ENCODE peak calls at places on chromosomes 16 and 17, in five cellular contexts. One of them, this sample, is unnamed.

GRCh38 chr16:10577305-10578202 is 2.8 kb downstream of the EMP2 start:
- DNase-seq in mesenchymal stem cell: no peak
- DNase-seq in H1: no peak
- DNase-seq in trophoblast cell: no peak
- DNase-seq in H9: peak; percentile 52
- DNase-seq in this sample: no peak

GRCh38 chr16:67277999-67278772 is 1.1 kb upstream of the PLEKHG4 start:
- DNase-seq in H9: no peak
- DNase-seq in H1: no peak
- DNase-seq in mesenchymal stem cell: peak; percentile 87
- DNase-seq in trophoblast cell: no peak
- DNase-seq in this sample: no peak

GRCh38 chr17:65092262-65092661 is 35.7 kb upstream of the GNA13 start:
- DNase-seq in H9: no peak
- DNase-seq in H1: no peak
- DNase-seq in trophoblast cell: peak; percentile 42
- DNase-seq in mesenchymal stem cell: peak; percentile 72
- DNase-seq in this sample: no peak

GRCh38 chr17:51491416-51491815 is 231.1 kb downstream of the UTP18 start:
- DNase-seq in mesenchymal stem cell: no peak
- DNase-seq in trophoblast cell: no peak
- DNase-seq in H1: no peak
- DNase-seq in H9: no peak
- DNase-seq in this sample: no peak

GRCh38 chr17:82889496-82890338 is 49.9 kb upstream of the ZNF750 start:
- DNase-seq in mesenchymal stem cell: no peak
- DNase-seq in trophoblast cell: peak; percentile 96
- DNase-seq in H9: no peak
- DNase-seq in H1: no peak
- DNase-seq in this sample: no peak

GRCh38 chr16:47578573-47578972 is 117.4 kb downstream of the PHKB start:
- DNase-seq in mesenchymal stem cell: no peak
- DNase-seq in trophoblast cell: peak; percentile 31
- DNase-seq in H9: no peak
- DNase-seq in H1: no peak
- DNase-seq in this sample: no peak

GRCh38 chr17:81253358-81254131 is 14.4 kb downstream of the NDUFAF8 start:
- DNase-seq in trophoblast cell: no peak
- DNase-seq in mesenchymal stem cell: peak; percentile 42
- DNase-seq in H9: no peak
- DNase-seq in H1: peak; percentile 74
- DNase-seq in this sample: no peak

GRCh38 chr17:45228985-45229517 is 7.4 kb downstream of the FMNL1 start:
- DNase-seq in H9: peak; percentile 74
- DNase-seq in trophoblast cell: peak; percentile 51
- DNase-seq in H1: no peak
- DNase-seq in mesenchymal stem cell: peak; percentile 93
- DNase-seq in this sample: no peak

GRCh38 chr17:82330322-82331239 is 3.0 kb downstream of the SECTM1 start:
- DNase-seq in mesenchymal stem cell: peak; percentile 49
- DNase-seq in trophoblast cell: no peak
- DNase-seq in H1: no peak
- DNase-seq in H9: no peak
- DNase-seq in this sample: no peak

GRCh38 chr17:77106874-77107358 is 33.9 kb upstream of the SEC14L1 start:
- DNase-seq in trophoblast cell: no peak
- DNase-seq in H9: peak; percentile 56
- DNase-seq in mesenchymal stem cell: no peak
- DNase-seq in H1: no peak
- DNase-seq in this sample: no peak

GRCh38 chr17:64148699-64149098 is 18.8 kb upstream of the ERN1 start:
- DNase-seq in H1: no peak
- DNase-seq in mesenchymal stem cell: no peak
- DNase-seq in H9: peak; percentile 54
- DNase-seq in trophoblast cell: no peak
- DNase-seq in this sample: no peak

GRCh38 chr17:40541060-40541872 is 24.0 kb downstream of the CCR7 start:
- DNase-seq in trophoblast cell: no peak
- DNase-seq in H9: no peak
- DNase-seq in mesenchymal stem cell: no peak
- DNase-seq in H1: no peak
- DNase-seq in this sample: no peak

GRCh38 chr17:42279776-42280630 is 3.8 kb upstream of the STAT5B start:
- DNase-seq in mesenchymal stem cell: no peak
- DNase-seq in H9: peak; percentile 23
- DNase-seq in H1: no peak
- DNase-seq in trophoblast cell: no peak
- DNase-seq in this sample: no peak

GRCh38 chr16:19542138-19542821 is 13.2 kb upstream of the VPS35L start:
- DNase-seq in mesenchymal stem cell: no peak
- DNase-seq in H1: no peak
- DNase-seq in H9: no peak
- DNase-seq in trophoblast cell: peak; percentile 78
- DNase-seq in this sample: no peak

GRCh38 chr16:81280393-81280792 is 34.4 kb upstream of the GAN start:
- DNase-seq in H9: no peak
- DNase-seq in trophoblast cell: no peak
- DNase-seq in mesenchymal stem cell: peak; percentile 5
- DNase-seq in H1: no peak
- DNase-seq in this sample: no peak

GRCh38 chr17:67624886-67625656 is 92.7 kb upstream of the NOL11 start:
- DNase-seq in trophoblast cell: no peak
- DNase-seq in mesenchymal stem cell: no peak
- DNase-seq in H1: no peak
- DNase-seq in H9: no peak
- DNase-seq in this sample: no peak

GRCh38 chr17:48644910-48645557 is 18.9 kb upstream of the HOXB9 start:
- DNase-seq in H1: no peak
- DNase-seq in mesenchymal stem cell: no peak
- DNase-seq in trophoblast cell: no peak
- DNase-seq in H9: no peak
- DNase-seq in this sample: no peak

GRCh38 chr17:44220211-44221071 is 966 bp upstream of the UBTF start:
- DNase-seq in mesenchymal stem cell: peak; percentile 58
- DNase-seq in trophoblast cell: peak; percentile 12
- DNase-seq in H9: peak; percentile 55
- DNase-seq in H1: peak; percentile 72
- DNase-seq in this sample: peak; percentile 43

GRCh38 chr16:5944971-5945370 is 847.4 kb upstream of the EEF2KMT start:
- DNase-seq in trophoblast cell: no peak
- DNase-seq in H9: no peak
- DNase-seq in H1: no peak
- DNase-seq in mesenchymal stem cell: no peak
- DNase-seq in this sample: no peak

GRCh38 chr17:3600529-3601205 is 8.5 kb downstream of the TRPV1 start:
- DNase-seq in mesenchymal stem cell: no peak
- DNase-seq in H1: no peak
- DNase-seq in trophoblast cell: no peak
- DNase-seq in H9: no peak
- DNase-seq in this sample: no peak

GRCh38 chr16:58035356-58036170 is 10.0 kb downstream of the MMP15 start:
- DNase-seq in H9: no peak
- DNase-seq in H1: no peak
- DNase-seq in trophoblast cell: no peak
- DNase-seq in mesenchymal stem cell: no peak
- DNase-seq in this sample: no peak

GRCh38 chr16:795580-796229 is 4.8 kb downstream of the GNG13 start:
- DNase-seq in H1: no peak
- DNase-seq in H9: no peak
- DNase-seq in trophoblast cell: peak; percentile 90
- DNase-seq in mesenchymal stem cell: no peak
- DNase-seq in this sample: no peak

GRCh38 chr17:1486802-1487695 is 5.4 kb downstream of the MYO1C start:
- DNase-seq in mesenchymal stem cell: peak; percentile 81
- DNase-seq in trophoblast cell: peak; percentile 94
- DNase-seq in H1: peak; percentile 79
- DNase-seq in H9: peak; percentile 89
- DNase-seq in this sample: peak; percentile 54

GRCh38 chr16:54939537-54940278 is 9.0 kb downstream of the IRX5 start:
- DNase-seq in H9: peak; percentile 66
- DNase-seq in H1: peak; percentile 71
- DNase-seq in trophoblast cell: no peak
- DNase-seq in mesenchymal stem cell: no peak
- DNase-seq in this sample: peak; percentile 48

GRCh38 chr16:54940279-54940604 is 9.6 kb downstream of the IRX5 start:
- DNase-seq in trophoblast cell: no peak
- DNase-seq in H1: no peak
- DNase-seq in H9: no peak
- DNase-seq in mesenchymal stem cell: no peak
- DNase-seq in this sample: no peak

GRCh38 chr16:54944002-54944401 is 13.3 kb downstream of the IRX5 start:
- DNase-seq in trophoblast cell: no peak
- DNase-seq in H1: no peak
- DNase-seq in mesenchymal stem cell: no peak
- DNase-seq in H9: no peak
- DNase-seq in this sample: no peak

GRCh38 chr16:54945063-54945462 is 14.4 kb downstream of the IRX5 start:
- DNase-seq in trophoblast cell: no peak
- DNase-seq in mesenchymal stem cell: no peak
- DNase-seq in H1: no peak
- DNase-seq in H9: no peak
- DNase-seq in this sample: no peak

GRCh38 chr16:54942353-54942943 is 11.8 kb downstream of the IRX5 start:
- DNase-seq in trophoblast cell: no peak
- DNase-seq in H9: no peak
- DNase-seq in mesenchymal stem cell: no peak
- DNase-seq in H1: no peak
- DNase-seq in this sample: no peak
- H2BK12ac ChIP-seq in trophoblast cell: no peak overlapping the region
- H2BK12ac ChIP-seq in H9: no peak overlapping the region
- H2BK12ac ChIP-seq in mesenchymal stem cell: no peak overlapping the region
- H2BK12ac ChIP-seq in H1: no peak overlapping the region
- H2BK12ac ChIP-seq in this sample: no peak overlapping the region

GRCh38 chr16:85392756-85393673 is 220.1 kb upstream of the GSE1 start:
- DNase-seq in mesenchymal stem cell: no peak
- DNase-seq in H1: peak; percentile 43
- DNase-seq in trophoblast cell: no peak
- DNase-seq in H9: no peak
- DNase-seq in this sample: no peak

GRCh38 chr16:85389679-85390470 is 223.2 kb upstream of the GSE1 start:
- DNase-seq in H9: no peak
- DNase-seq in H1: peak; percentile 39
- DNase-seq in trophoblast cell: no peak
- DNase-seq in mesenchymal stem cell: no peak
- DNase-seq in this sample: no peak

GRCh38 chr16:85390511-85391174 is 222.5 kb upstream of the GSE1 start:
- DNase-seq in trophoblast cell: peak; percentile 96
- DNase-seq in H1: peak; percentile 42
- DNase-seq in H9: no peak
- DNase-seq in mesenchymal stem cell: peak; percentile 95
- DNase-seq in this sample: no peak

GRCh38 chr16:85391769-85392583 is 221.1 kb upstream of the GSE1 start:
- DNase-seq in H9: no peak
- DNase-seq in H1: peak; percentile 13
- DNase-seq in trophoblast cell: no peak
- DNase-seq in mesenchymal stem cell: no peak
- DNase-seq in this sample: no peak

DNA sequence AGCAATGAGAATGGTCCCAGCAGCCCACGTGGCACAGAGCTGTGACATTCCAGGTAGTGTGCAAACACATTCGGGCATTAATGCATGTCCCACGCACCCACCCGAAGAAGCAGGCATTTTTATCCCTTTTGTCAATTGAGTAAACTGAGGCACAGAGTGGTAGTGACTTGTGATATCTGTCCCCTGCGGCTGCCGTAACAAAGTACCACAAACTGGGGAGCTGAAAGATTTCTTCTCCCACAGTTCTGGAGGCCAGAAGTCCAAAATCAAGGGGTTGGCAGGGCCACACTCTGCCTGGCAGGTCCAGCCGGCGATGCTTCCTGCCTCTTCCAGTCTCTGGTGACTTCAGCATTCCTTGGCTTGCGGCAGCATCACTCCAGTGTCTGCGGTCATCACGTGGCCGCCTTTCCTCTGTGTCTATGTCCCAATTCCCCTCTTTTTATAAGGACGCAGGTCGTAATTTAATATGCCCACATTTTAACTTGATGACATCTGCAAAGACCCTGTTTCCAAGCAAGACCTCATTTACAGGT is 221.9 kb upstream of the GSE1 start:
- DNase-seq in H9: no peak
- DNase-seq in H1: peak; percentile 33
- DNase-seq in trophoblast cell: no peak
- DNase-seq in mesenchymal stem cell: no peak
- DNase-seq in this sample: no peak
- H2BK12ac ChIP-seq in H9: no peak overlapping the region
- H2BK12ac ChIP-seq in H1: no peak overlapping the region
- H2BK12ac ChIP-seq in trophoblast cell: no peak overlapping the region
- H2BK12ac ChIP-seq in mesenchymal stem cell: peak overlapping the region; percentile 96
- H2BK12ac ChIP-seq in this sample: no peak overlapping the region

GRCh38 chr16:3266873-3267537 is 10.6 kb upstream of the MEFV start:
- DNase-seq in H9: no peak
- DNase-seq in mesenchymal stem cell: peak; percentile 57
- DNase-seq in trophoblast cell: no peak
- DNase-seq in H1: no peak
- DNase-seq in this sample: no peak
- H2BK12ac ChIP-seq in H9: no peak overlapping the region
- H2BK12ac ChIP-seq in mesenchymal stem cell: no peak overlapping the region
- H2BK12ac ChIP-seq in trophoblast cell: no peak overlapping the region
- H2BK12ac ChIP-seq in H1: no peak overlapping the region
- H2BK12ac ChIP-seq in this sample: no peak overlapping the region

GRCh38 chr16:89670496-89671431 is 13.1 kb downstream of the SPATA33 start:
- DNase-seq in H1: no peak
- DNase-seq in H9: no peak
- DNase-seq in mesenchymal stem cell: peak; percentile 58
- DNase-seq in trophoblast cell: no peak
- DNase-seq in this sample: no peak
- H2BK12ac ChIP-seq in H1: no peak overlapping the region
- H2BK12ac ChIP-seq in H9: no peak overlapping the region
- H2BK12ac ChIP-seq in mesenchymal stem cell: no peak overlapping the region
- H2BK12ac ChIP-seq in trophoblast cell: no peak overlapping the region
- H2BK12ac ChIP-seq in this sample: no peak overlapping the region

GRCh38 chr16:28120754-28121153 is 57.2 kb upstream of the GSG1L start:
- DNase-seq in mesenchymal stem cell: no peak
- DNase-seq in H1: no peak
- DNase-seq in H9: no peak
- DNase-seq in trophoblast cell: no peak
- DNase-seq in this sample: no peak
- H2BK12ac ChIP-seq in mesenchymal stem cell: no peak overlapping the region
- H2BK12ac ChIP-seq in H1: no peak overlapping the region
- H2BK12ac ChIP-seq in H9: no peak overlapping the region
- H2BK12ac ChIP-seq in trophoblast cell: no peak overlapping the region
- H2BK12ac ChIP-seq in this sample: no peak overlapping the region